ENCODE peak calls at places on chromosomes 13 and 19, in five cellular contexts. One of them, this sample, is unnamed.

GRCh38 chr13:66402071-66402470 is 828.1 kb downstream of the PCDH9 start:
- DNase-seq in K562: no peak
- DNase-seq in GM12878: no peak
- DNase-seq in HepG2: no peak
- DNase-seq in IMR-90: no peak
- DNase-seq in this sample: no peak

GRCh38 chr19:29211562-29212416 is 1.2 kb downstream of the UQCRFS1 start:
- DNase-seq in IMR-90: peak
- DNase-seq in HepG2: peak
- DNase-seq in K562: peak
- DNase-seq in GM12878: no peak
- DNase-seq in this sample: peak

GRCh38 chr19:14530005-14530348 is 583 bp downstream of the TECR start:
- DNase-seq in GM12878: no peak
- DNase-seq in K562: no peak
- DNase-seq in HepG2: no peak
- DNase-seq in IMR-90: no peak
- DNase-seq in this sample: peak

GRCh38 chr13:42760949-42761348 is 20.4 kb upstream of the FAM216B start:
- DNase-seq in IMR-90: peak
- DNase-seq in GM12878: no peak
- DNase-seq in HepG2: no peak
- DNase-seq in K562: no peak
- DNase-seq in this sample: no peak

GRCh38 chr13:67416047-67416925 is 186.2 kb upstream of the PCDH9 start:
- DNase-seq in K562: peak
- DNase-seq in GM12878: no peak
- DNase-seq in IMR-90: peak
- DNase-seq in HepG2: peak
- DNase-seq in this sample: peak

GRCh38 chr13:46476174-46476573 is 76.8 kb upstream of the LRCH1 start:
- DNase-seq in K562: no peak
- DNase-seq in IMR-90: no peak
- DNase-seq in HepG2: no peak
- DNase-seq in GM12878: no peak
- DNase-seq in this sample: no peak

GRCh38 chr19:12995596-12996541 is 594 bp downstream of the NFIX start:
- DNase-seq in GM12878: no peak
- DNase-seq in HepG2: no peak
- DNase-seq in K562: peak
- DNase-seq in IMR-90: peak
- DNase-seq in this sample: no peak

GRCh38 chr13:107025991-107026390 is 458.1 kb upstream of the ARGLU1 start:
- DNase-seq in K562: no peak
- DNase-seq in GM12878: no peak
- DNase-seq in IMR-90: peak
- DNase-seq in HepG2: no peak
- DNase-seq in this sample: no peak

GRCh38 chr19:13024958-13025653 is 29.8 kb downstream of the NFIX start:
- DNase-seq in K562: no peak
- DNase-seq in IMR-90: no peak
- DNase-seq in GM12878: no peak
- DNase-seq in HepG2: no peak
- DNase-seq in this sample: no peak

GRCh38 chr13:82002693-82003092 is 1661.8 kb upstream of the SPRY2 start:
- DNase-seq in IMR-90: no peak
- DNase-seq in HepG2: no peak
- DNase-seq in K562: no peak
- DNase-seq in GM12878: no peak
- DNase-seq in this sample: peak

GRCh38 chr19:7088999-7089398 is 19.5 kb downstream of the ZNF557 start:
- DNase-seq in K562: no peak
- DNase-seq in HepG2: no peak
- DNase-seq in IMR-90: no peak
- DNase-seq in GM12878: no peak
- DNase-seq in this sample: no peak

GRCh38 chr13:95382411-95382810 is 81.2 kb upstream of the ABCC4 start:
- DNase-seq in HepG2: no peak
- DNase-seq in GM12878: no peak
- DNase-seq in K562: no peak
- DNase-seq in IMR-90: no peak
- DNase-seq in this sample: no peak

GRCh38 chr19:56840452-56841193 is at the start of the genes PEG3 and ZIM2:
- DNase-seq in K562: no peak
- DNase-seq in GM12878: no peak
- DNase-seq in IMR-90: no peak
- DNase-seq in HepG2: peak
- DNase-seq in this sample: no peak

GRCh38 chr19:5926641-5927438 is 12.8 kb downstream of the CAPS start:
- DNase-seq in HepG2: no peak
- DNase-seq in K562: no peak
- DNase-seq in GM12878: no peak
- DNase-seq in IMR-90: no peak
- DNase-seq in this sample: no peak

GRCh38 chr19:47102561-47103135 is 10.9 kb downstream of the ZC3H4 start:
- DNase-seq in GM12878: no peak
- DNase-seq in HepG2: no peak
- DNase-seq in K562: no peak
- DNase-seq in IMR-90: no peak
- DNase-seq in this sample: no peak

GRCh38 chr19:12331211-12331941 is 2.1 kb downstream of the ZNF563 start:
- DNase-seq in IMR-90: no peak
- DNase-seq in K562: no peak
- DNase-seq in HepG2: peak
- DNase-seq in GM12878: peak
- DNase-seq in this sample: no peak

GRCh38 chr19:10762656-10763055 is 44.8 kb downstream of the DNM2 start:
- DNase-seq in IMR-90: no peak
- DNase-seq in HepG2: no peak
- DNase-seq in K562: no peak
- DNase-seq in GM12878: no peak
- DNase-seq in this sample: peak

GRCh38 chr19:7916137-7916907 is 1.7 kb downstream of the TGFBR3L start:
- DNase-seq in GM12878: no peak
- DNase-seq in K562: no peak
- DNase-seq in IMR-90: no peak
- DNase-seq in HepG2: no peak
- DNase-seq in this sample: no peak

GRCh38 chr13:105116966-105117365 is 1418.5 kb downstream of the EFNB2 start:
- DNase-seq in GM12878: no peak
- DNase-seq in IMR-90: no peak
- DNase-seq in HepG2: no peak
- DNase-seq in K562: no peak
- DNase-seq in this sample: no peak

GRCh38 chr13:113216165-113217056 is 7.0 kb downstream of the CUL4A start:
- DNase-seq in GM12878: no peak
- DNase-seq in K562: peak
- DNase-seq in HepG2: peak
- DNase-seq in IMR-90: peak
- DNase-seq in this sample: no peak

GRCh38 chr19:6536138-6536671 is 5.4 kb downstream of the TNFSF9 start:
- DNase-seq in HepG2: peak
- DNase-seq in IMR-90: no peak
- DNase-seq in GM12878: peak
- DNase-seq in K562: peak
- DNase-seq in this sample: peak

GRCh38 chr19:38395381-38396127 is 7.1 kb downstream of the SPRED3 start:
- DNase-seq in GM12878: no peak
- DNase-seq in IMR-90: no peak
- DNase-seq in K562: no peak
- DNase-seq in HepG2: no peak
- DNase-seq in this sample: no peak
- TF ChIP-seq CEBPB in GM12878: no peak
- TF ChIP-seq CEBPB in IMR-90: no peak
- TF ChIP-seq CEBPB in K562: no peak
- TF ChIP-seq CEBPB in HepG2: no peak
- TF ChIP-seq CEBPB in this sample: no peak

GRCh38 chr19:4713384-4713951 is 10.2 kb downstream of the DPP9 start:
- DNase-seq in K562: no peak
- DNase-seq in GM12878: no peak
- DNase-seq in HepG2: no peak
- DNase-seq in IMR-90: peak
- DNase-seq in this sample: peak
- TF ChIP-seq BHLHE40 in K562: no peak
- TF ChIP-seq BHLHE40 in GM12878: no peak
- TF ChIP-seq BHLHE40 in HepG2: no peak
- TF ChIP-seq BHLHE40 in IMR-90: peak
- TF ChIP-seq BHLHE40 in this sample: peak

DNA sequence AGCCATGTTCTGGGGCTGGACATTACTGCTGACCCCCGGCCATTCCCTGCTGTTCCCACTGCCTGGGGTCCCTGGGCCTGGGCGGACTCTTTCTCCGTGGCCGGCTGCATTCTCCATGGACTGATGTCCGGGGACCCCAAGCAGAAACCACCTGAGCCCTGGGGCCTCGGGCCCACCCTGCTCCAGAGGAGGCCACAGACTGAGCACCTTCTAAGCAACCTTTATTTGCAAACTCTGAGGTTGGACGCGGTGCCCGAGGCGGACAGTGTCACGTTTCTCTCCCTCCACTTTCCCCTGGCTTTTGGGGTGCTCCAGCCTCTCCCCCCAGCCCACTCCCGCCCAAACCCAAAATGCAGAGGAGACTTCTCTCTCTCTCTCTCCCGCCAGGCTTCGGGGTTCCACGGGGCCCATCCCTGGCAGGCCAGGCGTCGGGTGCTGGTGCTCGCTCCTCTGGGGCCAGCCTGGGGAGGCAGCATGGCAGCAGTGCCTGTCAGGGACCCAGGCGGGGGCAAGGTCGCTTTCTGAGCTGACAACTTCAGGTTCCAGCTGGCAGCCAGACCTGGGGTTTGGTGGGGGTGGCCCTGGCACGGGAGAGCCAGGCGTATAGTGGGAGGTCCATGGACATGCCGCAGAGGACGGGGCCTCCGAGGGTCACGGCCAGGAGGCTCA is 2.3 kb upstream of the C19orf25 start:
- DNase-seq in IMR-90: no peak
- DNase-seq in K562: no peak
- DNase-seq in HepG2: no peak
- DNase-seq in GM12878: no peak
- DNase-seq in this sample: no peak
- TF ChIP-seq CEBPB in IMR-90: no peak
- TF ChIP-seq CEBPB in K562: no peak
- TF ChIP-seq CEBPB in HepG2: no peak
- TF ChIP-seq CEBPB in GM12878: no peak
- TF ChIP-seq CEBPB in this sample: no peak

GRCh38 chr13:24148414-24149305 is 11.9 kb upstream of the SPATA13 start:
- DNase-seq in HepG2: peak
- DNase-seq in K562: no peak
- DNase-seq in GM12878: no peak
- DNase-seq in IMR-90: peak
- DNase-seq in this sample: peak
- TF ChIP-seq BHLHE40 in HepG2: peak
- TF ChIP-seq BHLHE40 in K562: no peak
- TF ChIP-seq BHLHE40 in GM12878: no peak
- TF ChIP-seq BHLHE40 in IMR-90: peak
- TF ChIP-seq BHLHE40 in this sample: no peak

GRCh38 chr13:49346460-49346859 is 97.4 kb downstream of the CAB39L start:
- DNase-seq in HepG2: no peak
- DNase-seq in GM12878: no peak
- DNase-seq in K562: no peak
- DNase-seq in IMR-90: no peak
- DNase-seq in this sample: no peak
- TF ChIP-seq CEBPB in HepG2: no peak
- TF ChIP-seq CEBPB in GM12878: no peak
- TF ChIP-seq CEBPB in K562: no peak
- TF ChIP-seq CEBPB in IMR-90: no peak
- TF ChIP-seq CEBPB in this sample: no peak